ENCODE peak calls at places on chromosomes 11 and 22, in seven cellular contexts. E, G, W, O, M, B and V are unnamed samples. For H3K36me3 and H3K4me1, the result is how much of the 10 kb centered on the place peaks cover.

GRCh38 chr22:37077802-37078448 is 26.4 kb downstream of the KCTD17 start:
- DNase-seq in E (peak), G (peak), W (peak), O (peak), M (peak), B (no peak), V (no peak)

GRCh38 chr11:69053546-69054396 is 5.0 kb downstream of the TPCN2 start:
- DNase-seq in E (no peak), G (no peak), W (no peak), O (no peak), M (no peak), B (no peak), V (no peak)

GRCh38 chr11:1226981-1227550 is 4.2 kb downstream of the MUC5B start:
- DNase-seq in E (peak), G (peak), W (no peak), O (no peak), M (no peak), B (no peak), V (peak)

GRCh38 chr11:74648894-74649293 is 56.5 kb downstream of the POLD3 start:
- DNase-seq in E (no peak), G (no peak), W (no peak), O (no peak), M (no peak), B (no peak), V (no peak)

GRCh38 chr11:79438631-79439429 is 2.0 kb downstream of the TENM4 start:
- DNase-seq in E (no peak), G (peak), W (peak), O (peak), M (no peak), B (peak), V (peak)

GRCh38 chr11:83195176-83195531 is 1.6 kb downstream of the ANKRD42 start:
- DNase-seq in E (no peak), G (no peak), W (no peak), O (no peak), M (no peak), B (no peak), V (no peak)

GRCh38 chr22:43867839-43868652 is 5.7 kb upstream of the SULT4A1 start:
- DNase-seq in E (peak), G (peak), W (peak), O (peak), M (no peak), B (peak), V (peak)

GRCh38 chr11:14645247-14645912 is 1.8 kb downstream of the PDE3B start:
- DNase-seq in E (no peak), G (no peak), W (no peak), O (peak), M (no peak), B (no peak), V (no peak)

GRCh38 chr11:75717608-75718403 is at the start of gene MOGAT2:
- DNase-seq in E (no peak), G (no peak), W (no peak), O (no peak), M (no peak), B (no peak), V (no peak)

GRCh38 chr22:23305922-23306374 is 125.6 kb downstream of the BCR start:
- DNase-seq in E (peak), G (no peak), W (peak), O (no peak), M (no peak), B (peak), V (peak)

GRCh38 chr11:134155946-134156865 is 67.6 kb downstream of the NCAPD3 start:
- DNase-seq in E (no peak), G (no peak), W (no peak), O (no peak), M (no peak), B (no peak), V (no peak)

GRCh38 chr11:106920899-106921504 is 97.3 kb downstream of the GUCY1A2 start:
- DNase-seq in E (no peak), G (no peak), W (no peak), O (no peak), M (no peak), B (no peak), V (no peak)

GRCh38 chr11:106914409-106914808 is 103.9 kb downstream of the GUCY1A2 start:
- DNase-seq in E (no peak), G (no peak), W (no peak), O (no peak), M (no peak), B (no peak), V (no peak)

GRCh38 chr11:106917973-106918372 is 100.3 kb downstream of the GUCY1A2 start:
- DNase-seq in E (no peak), G (peak), W (no peak), O (no peak), M (peak), B (no peak), V (no peak)
- TF ChIP-seq CTCF in E (no peak), G (peak), W (no peak), O (peak), M (peak), B (no peak), V (no peak)

GRCh38 chr22:27766679-27767078 is 34.9 kb downstream of the MN1 start:
- DNase-seq in E (no peak), G (no peak), W (no peak), O (no peak), M (no peak), B (no peak), V (no peak)

GRCh38 chr22:27771637-27772369 is 29.8 kb downstream of the MN1 start:
- DNase-seq in E (no peak), G (no peak), W (no peak), O (no peak), M (no peak), B (no peak), V (no peak)

GRCh38 chr22:27765706-27766291 is 35.8 kb downstream of the MN1 start:
- DNase-seq in E (no peak), G (no peak), W (no peak), O (no peak), M (no peak), B (no peak), V (no peak)

GRCh38 chr22:27768027-27768640 is 33.4 kb downstream of the MN1 start:
- DNase-seq in E (no peak), G (no peak), W (no peak), O (no peak), M (no peak), B (no peak), V (peak)

GRCh38 chr22:27769012-27769411 is 32.5 kb downstream of the MN1 start:
- DNase-seq in E (no peak), G (no peak), W (no peak), O (no peak), M (no peak), B (no peak), V (no peak)
- H3K36me3 ChIP-seq in E (under half), G (under half), W (under half), O (under half), M (under half), B (under half), V (under half)

GRCh38 chr11:44699497-44699896 is 27.3 kb upstream of the TSPAN18 start:
- DNase-seq in E (peak), G (no peak), W (no peak), O (no peak), M (no peak), B (no peak), V (no peak)

GRCh38 chr11:44702897-44703296 is 23.9 kb upstream of the TSPAN18 start:
- DNase-seq in E (peak), G (no peak), W (no peak), O (no peak), M (no peak), B (no peak), V (no peak)

GRCh38 chr11:44701276-44701675 is 25.5 kb upstream of the TSPAN18 start:
- DNase-seq in E (no peak), G (no peak), W (no peak), O (no peak), M (no peak), B (no peak), V (no peak)

GRCh38 chr11:44698228-44698923 is 28.4 kb upstream of the TSPAN18 start:
- DNase-seq in E (no peak), G (no peak), W (no peak), O (no peak), M (no peak), B (no peak), V (no peak)

GRCh38 chr11:44700009-44700408 is 26.8 kb upstream of the TSPAN18 start:
- DNase-seq in E (no peak), G (no peak), W (no peak), O (no peak), M (no peak), B (no peak), V (no peak)
- H3K4me1 ChIP-seq in E (under half), G (under half), W (under half), O (under half), M (under half), B (under half), V (under half)

GRCh38 chr11:61728940-61729219 is 23.6 kb upstream of the MYRF start:
- DNase-seq in E (no peak), G (no peak), W (no peak), O (peak), M (peak), B (no peak), V (no peak)
- TF ChIP-seq CTCF in E (no peak), G (no peak), W (no peak), O (no peak), M (no peak), B (no peak), V (no peak)

DNA sequence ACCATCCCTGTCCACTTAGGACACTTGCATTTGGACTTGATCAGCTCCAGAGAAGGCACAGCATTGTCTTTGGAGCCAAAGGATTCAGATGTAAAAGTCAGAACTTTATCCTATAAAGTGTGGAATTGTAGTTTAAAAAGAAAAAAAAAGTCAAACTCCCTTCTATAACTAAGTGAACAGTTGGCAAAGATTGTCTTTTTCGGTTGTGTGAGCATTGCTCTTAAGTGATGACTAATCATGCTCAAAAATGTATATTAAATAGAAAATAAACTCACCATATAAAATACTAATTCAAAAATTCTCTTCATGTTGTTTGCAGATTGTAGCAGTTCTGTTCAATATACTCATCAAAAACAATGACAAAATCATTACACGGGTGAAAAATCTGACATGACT is 93.8 kb downstream of the ETS1 start:
- DNase-seq in E (no peak), G (no peak), W (no peak), O (no peak), M (no peak), B (no peak), V (no peak)
- H3K36me3 ChIP-seq in E (under half), G (under half), W (under half), O (under half), M (under half), B (under half), V (under half)

DNA sequence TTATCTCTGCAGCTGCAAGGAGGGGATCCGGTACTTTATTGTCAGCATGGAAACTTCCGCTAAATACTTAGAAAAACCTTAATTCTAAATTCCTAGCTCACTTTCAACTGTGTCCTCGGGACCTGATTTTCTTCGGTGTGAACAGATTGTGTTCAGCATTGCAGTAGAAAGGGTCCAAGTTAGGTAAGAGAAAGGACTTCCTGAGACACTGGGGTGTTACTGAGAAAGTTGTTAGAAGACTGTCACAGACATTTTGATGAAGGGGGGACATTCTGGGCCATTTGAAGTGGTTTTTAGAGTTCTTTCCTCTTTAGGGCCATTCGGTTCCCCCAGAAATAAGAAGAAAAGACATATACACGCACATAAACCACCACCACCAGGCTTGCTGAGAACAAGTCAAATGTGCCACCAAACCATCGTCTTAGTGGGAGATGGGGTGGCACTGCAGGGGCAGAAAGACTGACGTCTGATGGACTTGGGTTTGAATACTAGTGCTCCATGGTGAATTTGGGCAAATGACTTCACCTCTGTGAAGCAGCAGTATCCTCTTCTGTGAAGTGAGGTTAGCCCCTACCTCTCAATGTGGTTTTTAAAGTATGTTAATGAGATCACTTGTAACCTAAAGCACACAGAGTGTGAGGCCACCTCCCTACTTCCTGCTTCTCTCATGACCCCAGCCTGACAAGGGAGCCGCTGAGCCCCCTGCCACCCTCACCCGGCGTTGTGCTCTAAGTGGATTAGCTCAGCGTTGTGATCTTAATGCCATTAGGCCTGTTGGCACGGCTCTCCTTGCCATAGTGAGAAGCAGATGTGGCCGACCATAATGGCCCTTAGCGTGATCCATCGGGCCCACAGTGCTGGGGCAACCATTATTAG is 14.2 kb downstream of the ZBTB16 start:
- DNase-seq in E (no peak), G (peak), W (no peak), O (no peak), M (no peak), B (no peak), V (no peak)
- H3K4me1 ChIP-seq in E (half or more), G (under half), W (half or more), O (under half), M (under half), B (under half), V (half or more)

DNA sequence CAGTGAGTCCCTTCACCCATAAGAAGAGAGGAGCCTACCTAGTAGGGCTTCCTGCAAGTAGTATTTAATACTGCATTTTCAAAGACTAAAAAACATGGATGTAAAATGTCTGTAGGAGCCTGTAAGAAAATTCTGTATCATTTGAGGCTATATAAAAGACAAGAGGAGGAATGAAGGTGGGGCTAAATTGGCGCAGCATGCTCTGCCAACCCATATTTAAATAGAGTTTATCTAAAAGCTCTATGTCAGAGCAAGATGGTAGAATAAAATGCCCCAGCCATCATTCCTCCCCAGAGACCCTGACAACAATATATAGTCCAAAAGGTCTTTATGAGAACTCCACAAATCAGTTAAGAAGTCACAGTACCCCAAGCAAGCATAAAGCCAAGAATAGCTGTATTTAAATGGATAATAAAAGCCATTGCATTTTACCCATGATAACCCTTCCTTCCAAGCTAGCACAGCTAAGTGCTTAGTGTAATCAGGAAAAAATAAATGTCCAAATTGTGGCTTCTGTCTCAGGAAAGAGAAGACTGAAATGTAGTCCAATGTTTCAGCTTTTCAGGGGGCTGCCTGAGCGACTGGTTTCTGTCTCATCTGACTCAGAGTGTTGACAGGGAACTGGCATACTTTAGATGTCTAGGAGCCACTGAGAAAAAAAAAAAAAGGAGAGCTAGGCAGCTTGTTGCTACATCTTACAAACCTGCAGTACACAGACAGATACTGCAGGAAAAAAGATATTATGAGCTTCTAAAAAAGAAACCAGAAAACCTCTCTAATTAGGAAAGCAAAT is 258.6 kb downstream of the METTL15 start:
- DNase-seq in E (no peak), G (no peak), W (no peak), O (no peak), M (no peak), B (no peak), V (no peak)
- TF ChIP-seq CTCF in E (no peak), G (no peak), W (no peak), O (no peak), M (no peak), B (no peak), V (no peak)

DNA sequence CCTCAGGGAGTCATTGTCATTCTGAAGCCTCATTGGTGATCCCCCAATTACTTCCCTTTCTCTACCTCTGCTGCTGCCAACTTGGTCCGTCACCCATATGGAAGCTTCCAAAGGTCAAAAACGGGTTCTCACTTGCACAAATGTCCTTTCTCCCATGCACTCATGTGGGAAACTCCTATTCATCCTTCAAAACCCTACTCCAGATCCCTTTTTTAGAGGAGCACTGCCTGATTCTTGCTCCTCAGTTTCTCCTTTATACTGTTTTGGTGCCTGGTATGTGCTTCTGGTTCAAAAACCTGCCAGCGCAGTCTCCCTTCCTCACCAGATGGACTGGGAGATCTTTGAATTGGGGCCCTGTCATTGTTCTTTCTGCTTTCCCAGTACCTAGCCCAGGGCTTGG is 41.9 kb downstream of the MYO18B start:
- DNase-seq in E (no peak), G (no peak), W (no peak), O (no peak), M (no peak), B (no peak), V (no peak)
- H3K36me3 ChIP-seq in E (under half), G (under half), W (under half), O (under half), M (under half), B (under half), V (under half)

GRCh38 chr22:46594947-46595298 is 25.3 kb upstream of the GRAMD4 start:
- DNase-seq in E (peak), G (no peak), W (no peak), O (no peak), M (no peak), B (no peak), V (no peak)

GRCh38 chr22:46596032-46596441 is 24.1 kb upstream of the GRAMD4 start:
- DNase-seq in E (peak), G (no peak), W (peak), O (no peak), M (no peak), B (no peak), V (peak)

GRCh38 chr22:46595545-46595944 is 24.6 kb upstream of the GRAMD4 start:
- DNase-seq in E (peak), G (no peak), W (no peak), O (no peak), M (no peak), B (no peak), V (peak)

GRCh38 chr22:46593211-46593676 is 26.9 kb upstream of the GRAMD4 start:
- DNase-seq in E (peak), G (no peak), W (peak), O (no peak), M (no peak), B (no peak), V (no peak)

GRCh38 chr22:46593996-46594946 is 25.9 kb upstream of the GRAMD4 start:
- DNase-seq in E (peak), G (no peak), W (no peak), O (no peak), M (no peak), B (no peak), V (no peak)
- H3K4me1 ChIP-seq in E (half or more), G (under half), W (half or more), O (under half), M (under half), B (under half), V (half or more)